ENCODE peak calls at places on chromosomes 7 and 10, in four cellular contexts. One of them, this sample, is unnamed.

GRCh38 chr7:68199951-68200660 is 1203.5 kb downstream of the TYW1 start:
- DNase-seq in GM23248: no peak
- DNase-seq in cardiac muscle cell: no peak
- DNase-seq in NCI-H460: no peak
- DNase-seq in this sample: no peak

GRCh38 chr7:130996841-130997231 is 262.8 kb upstream of the KLF14 start:
- DNase-seq in cardiac muscle cell: peak
- DNase-seq in NCI-H460: no peak
- DNase-seq in GM23248: peak
- DNase-seq in this sample: no peak

GRCh38 chr7:297611-298374 is 7.8 kb downstream of the FOXL3 start:
- DNase-seq in NCI-H460: no peak
- DNase-seq in GM23248: no peak
- DNase-seq in cardiac muscle cell: no peak
- DNase-seq in this sample: no peak

GRCh38 chr10:103231047-103231551 is 14.6 kb upstream of the RPEL1 start:
- DNase-seq in NCI-H460: peak
- DNase-seq in GM23248: peak
- DNase-seq in cardiac muscle cell: peak
- DNase-seq in this sample: peak

GRCh38 chr7:754531-755420 is 27.7 kb upstream of the PRKAR1B start:
- DNase-seq in NCI-H460: no peak
- DNase-seq in cardiac muscle cell: no peak
- DNase-seq in GM23248: no peak
- DNase-seq in this sample: no peak

GRCh38 chr7:155356323-155357105 is 58.8 kb downstream of the INSIG1 start:
- DNase-seq in NCI-H460: peak
- DNase-seq in GM23248: peak
- DNase-seq in cardiac muscle cell: no peak
- DNase-seq in this sample: peak

GRCh38 chr7:134220236-134220635 is 93.1 kb downstream of the LRGUK start:
- DNase-seq in GM23248: no peak
- DNase-seq in NCI-H460: no peak
- DNase-seq in cardiac muscle cell: no peak
- DNase-seq in this sample: no peak

GRCh38 chr10:110577056-110577455 is 9.6 kb downstream of the SMC3 start:
- DNase-seq in GM23248: peak
- DNase-seq in cardiac muscle cell: peak
- DNase-seq in NCI-H460: no peak
- DNase-seq in this sample: no peak

GRCh38 chr7:150964593-150965111 is 13.5 kb downstream of the KCNH2 start:
- DNase-seq in GM23248: peak
- DNase-seq in NCI-H460: no peak
- DNase-seq in cardiac muscle cell: no peak
- DNase-seq in this sample: peak

GRCh38 chr7:155450558-155450827 is 7.4 kb upstream of the EN2 start:
- DNase-seq in NCI-H460: no peak
- DNase-seq in cardiac muscle cell: no peak
- DNase-seq in GM23248: no peak
- DNase-seq in this sample: no peak

GRCh38 chr7:151491859-151492258 is 27.8 kb downstream of the RHEB start:
- DNase-seq in cardiac muscle cell: peak
- DNase-seq in NCI-H460: peak
- DNase-seq in GM23248: peak
- DNase-seq in this sample: no peak

GRCh38 chr10:80154626-80154977 is 22.1 kb downstream of the PLAC9 start:
- DNase-seq in NCI-H460: no peak
- DNase-seq in GM23248: no peak
- DNase-seq in cardiac muscle cell: no peak
- DNase-seq in this sample: no peak

GRCh38 chr7:23691320-23691719 is 11.3 kb downstream of the FAM221A start:
- DNase-seq in NCI-H460: no peak
- DNase-seq in cardiac muscle cell: no peak
- DNase-seq in GM23248: no peak
- DNase-seq in this sample: no peak

GRCh38 chr10:78178940-78179339 is 145.3 kb downstream of the RPS24 start:
- DNase-seq in NCI-H460: no peak
- DNase-seq in GM23248: peak
- DNase-seq in cardiac muscle cell: peak
- DNase-seq in this sample: no peak

GRCh38 chr7:105580022-105580740 is 1.1 kb downstream of the EFCAB10 start:
- DNase-seq in GM23248: no peak
- DNase-seq in NCI-H460: peak
- DNase-seq in cardiac muscle cell: no peak
- DNase-seq in this sample: no peak

GRCh38 chr10:98045785-98046389 is 15.5 kb upstream of the CRTAC1 start:
- DNase-seq in cardiac muscle cell: peak
- DNase-seq in NCI-H460: peak
- DNase-seq in GM23248: peak
- DNase-seq in this sample: peak

GRCh38 chr10:79012567-79012966 is 56.2 kb upstream of the ZMIZ1 start:
- DNase-seq in cardiac muscle cell: no peak
- DNase-seq in NCI-H460: no peak
- DNase-seq in GM23248: no peak
- DNase-seq in this sample: no peak

GRCh38 chr10:22604314-22605091 is 109.9 kb downstream of the PIP4K2A start:
- DNase-seq in cardiac muscle cell: no peak
- DNase-seq in NCI-H460: no peak
- DNase-seq in GM23248: no peak
- DNase-seq in this sample: no peak

GRCh38 chr10:44745920-44746319 is 165.2 kb upstream of the TMEM72 start:
- DNase-seq in NCI-H460: no peak
- DNase-seq in cardiac muscle cell: no peak
- DNase-seq in GM23248: no peak
- DNase-seq in this sample: no peak

GRCh38 chr7:92765725-92766124 is 70.6 kb downstream of the CDK6 start:
- DNase-seq in cardiac muscle cell: peak
- DNase-seq in GM23248: peak
- DNase-seq in NCI-H460: peak
- DNase-seq in this sample: no peak

GRCh38 chr10:60434418-60435046 is 44.9 kb upstream of the ANK3 start:
- DNase-seq in GM23248: peak
- DNase-seq in NCI-H460: peak
- DNase-seq in cardiac muscle cell: peak
- DNase-seq in this sample: peak

GRCh38 chr7:77837275-77837674 is 38.7 kb downstream of the PHTF2 start:
- DNase-seq in cardiac muscle cell: no peak
- DNase-seq in GM23248: no peak
- DNase-seq in NCI-H460: no peak
- DNase-seq in this sample: no peak

GRCh38 chr7:131555565-131556054 is 818 bp downstream of the PODXL start:
- DNase-seq in cardiac muscle cell: no peak
- DNase-seq in GM23248: peak
- DNase-seq in NCI-H460: no peak
- DNase-seq in this sample: no peak

GRCh38 chr10:32680803-32681557 is 235.0 kb downstream of the CCDC7 start:
- DNase-seq in GM23248: peak
- DNase-seq in NCI-H460: no peak
- DNase-seq in cardiac muscle cell: peak
- DNase-seq in this sample: no peak

GRCh38 chr7:82131224-82131623 is 312.4 kb downstream of the CACNA2D1 start:
- DNase-seq in NCI-H460: no peak
- DNase-seq in cardiac muscle cell: no peak
- DNase-seq in GM23248: peak
- DNase-seq in this sample: no peak

GRCh38 chr10:123147635-123148413 is at the start of gene HMX2:
- DNase-seq in cardiac muscle cell: no peak
- DNase-seq in NCI-H460: no peak
- DNase-seq in GM23248: no peak
- DNase-seq in this sample: no peak

GRCh38 chr7:44912775-44913347 is 27.5 kb upstream of the PURB start:
- DNase-seq in NCI-H460: no peak
- DNase-seq in GM23248: no peak
- DNase-seq in cardiac muscle cell: no peak
- DNase-seq in this sample: no peak

GRCh38 chr10:89563861-89564478 is 28.6 kb upstream of the SLC16A12 start:
- DNase-seq in NCI-H460: peak
- DNase-seq in cardiac muscle cell: peak
- DNase-seq in GM23248: peak
- DNase-seq in this sample: peak

GRCh38 chr7:18770852-18771251 is 275.3 kb downstream of the HDAC9 start:
- DNase-seq in NCI-H460: no peak
- DNase-seq in GM23248: peak
- DNase-seq in cardiac muscle cell: peak
- DNase-seq in this sample: no peak

GRCh38 chr7:69403169-69403568 is 195.1 kb upstream of the AUTS2 start:
- DNase-seq in GM23248: no peak
- DNase-seq in NCI-H460: peak
- DNase-seq in cardiac muscle cell: peak
- DNase-seq in this sample: no peak

GRCh38 chr10:87658383-87658795 is 1.3 kb upstream of the PAPSS2 start:
- DNase-seq in cardiac muscle cell: no peak
- DNase-seq in NCI-H460: peak
- DNase-seq in GM23248: peak
- DNase-seq in this sample: no peak

GRCh38 chr7:16770657-16771329 is 17.2 kb downstream of the TSPAN13 start:
- DNase-seq in cardiac muscle cell: no peak
- DNase-seq in GM23248: no peak
- DNase-seq in NCI-H460: no peak
- DNase-seq in this sample: no peak

GRCh38 chr7:44392618-44393010 is 67.2 kb upstream of the CAMK2B start:
- DNase-seq in NCI-H460: no peak
- DNase-seq in cardiac muscle cell: no peak
- DNase-seq in GM23248: no peak
- DNase-seq in this sample: no peak

This sample was measured in HuH-7.5.